ENCODE peak calls at places on chromosomes 13 and 19, in five cellular contexts. F, C, H, Y and Z are unnamed samples.

GRCh38 chr19:55069137-55069858 is 6.3 kb upstream of the RDH13 start:
- DNase-seq in F (no peak), C (peak; percentile 84), H (peak; percentile 56), Y (no peak), Z (peak; percentile 81)

GRCh38 chr19:35468637-35469036 is 20.6 kb downstream of the FFAR2 start:
- DNase-seq in F (peak; percentile 54), C (peak; percentile 82), H (no peak), Y (peak; percentile 82), Z (peak; percentile 77)

GRCh38 chr13:48643159-48643558 is 10.6 kb upstream of the CYSLTR2 start:
- DNase-seq in F (no peak), C (no peak), H (no peak), Y (no peak), Z (no peak)

GRCh38 chr19:50300814-50301606 is 28.2 kb downstream of the KCNC3 start:
- DNase-seq in F (peak; percentile 48), C (peak; percentile 81), H (no peak), Y (no peak), Z (no peak)

GRCh38 chr19:3062165-3063105 is at the start of gene TLE5:
- DNase-seq in F (peak; percentile 43), C (no peak), H (peak; percentile 89), Y (no peak), Z (peak; percentile 61)

GRCh38 chr19:1752757-1753728 is at the start of gene ONECUT3:
- DNase-seq in F (no peak), C (no peak), H (peak; percentile 74), Y (no peak), Z (no peak)

GRCh38 chr19:50368649-50369570 is 3.5 kb upstream of the NAPSA start:
- DNase-seq in F (peak; percentile 62), C (peak; percentile 99), H (peak; percentile 88), Y (peak; percentile 78), Z (peak; percentile 93)

GRCh38 chr19:27745978-27746542 is 1466.9 kb downstream of the UQCRFS1 start:
- DNase-seq in F (no peak), C (no peak), H (no peak), Y (no peak), Z (no peak)

GRCh38 chr19:56403261-56403660 is 871 bp upstream of the ZNF583 start:
- DNase-seq in F (no peak), C (no peak), H (no peak), Y (no peak), Z (no peak)

GRCh38 chr13:91792054-91792453 is 393.6 kb downstream of the GPC5 start:
- DNase-seq in F (no peak), C (no peak), H (no peak), Y (no peak), Z (no peak)

GRCh38 chr13:112545866-112546265 is 42.1 kb downstream of the TUBGCP3 start:
- DNase-seq in F (no peak), C (no peak), H (no peak), Y (no peak), Z (no peak)

GRCh38 chr13:37775871-37776270 is 93.7 kb downstream of the TRPC4 start:
- DNase-seq in F (no peak), C (no peak), H (no peak), Y (no peak), Z (no peak)

GRCh38 chr13:100349594-100349993 is 239.0 kb downstream of the GGACT start:
- DNase-seq in F (no peak), C (no peak), H (no peak), Y (no peak), Z (no peak)

GRCh38 chr13:31824705-31825512 is 85.6 kb downstream of the RXFP2 start:
- DNase-seq in F (no peak), C (no peak), H (no peak), Y (peak; percentile 13), Z (no peak)

GRCh38 chr19:3547301-3547731 is 8.3 kb downstream of the TEKTIP1 start:
- DNase-seq in F (no peak), C (no peak), H (no peak), Y (no peak), Z (no peak)

GRCh38 chr19:33420821-33421220 is 47.3 kb downstream of the CEBPG start:
- DNase-seq in F (no peak), C (no peak), H (no peak), Y (no peak), Z (no peak)

GRCh38 chr13:112454648-112455334 is 78.6 kb downstream of the SPACA7 start:
- DNase-seq in F (no peak), C (no peak), H (no peak), Y (no peak), Z (no peak)

GRCh38 chr19:50189326-50189725 is 14.1 kb upstream of the MYH14 start:
- DNase-seq in F (no peak), C (no peak), H (no peak), Y (no peak), Z (no peak)

GRCh38 chr13:74687452-74688180 is 553.4 kb upstream of the KLF12 start:
- DNase-seq in F (no peak), C (no peak), H (no peak), Y (no peak), Z (peak; percentile 3)

GRCh38 chr19:49442354-49442753 is 1.0 kb upstream of the SLC17A7 start:
- DNase-seq in F (no peak), C (peak; percentile 67), H (no peak), Y (no peak), Z (peak; percentile 86)

GRCh38 chr13:70723732-70724131 is 615.5 kb upstream of the KLHL1 start:
- DNase-seq in F (peak; percentile 5), C (no peak), H (no peak), Y (no peak), Z (no peak)

GRCh38 chr19:53521373-53522202 is 16.4 kb upstream of the ZNF331 start:
- DNase-seq in F (no peak), C (no peak), H (no peak), Y (no peak), Z (peak; percentile 38)

GRCh38 chr19:12000152-12000981 is 35.1 kb downstream of the ZNF433 start:
- DNase-seq in F (no peak), C (no peak), H (no peak), Y (peak; percentile 85), Z (no peak)

GRCh38 chr19:2811735-2812413 is 7.8 kb upstream of the ZNF554 start:
- DNase-seq in F (no peak), C (no peak), H (no peak), Y (no peak), Z (no peak)

GRCh38 chr13:101648766-101649489 is 196.5 kb downstream of the ITGBL1 start:
- DNase-seq in F (no peak), C (no peak), H (no peak), Y (no peak), Z (no peak)

GRCh38 chr19:42284641-42285341 is 15.7 kb downstream of the CIC start:
- DNase-seq in F (no peak), C (no peak), H (no peak), Y (no peak), Z (peak; percentile 39)

GRCh38 chr19:1064661-1065605 is 2.0 kb upstream of the ARHGAP45 start:
- DNase-seq in F (no peak), C (peak; percentile 44), H (no peak), Y (no peak), Z (peak; percentile 90)

GRCh38 chr13:28564030-28564429 is 69.1 kb upstream of the FLT1 start:
- DNase-seq in F (no peak), C (no peak), H (no peak), Y (no peak), Z (no peak)

GRCh38 chr19:56071151-56071550 is 49.9 kb downstream of the ZNF787 start:
- DNase-seq in F (peak; percentile 39), C (no peak), H (peak; percentile 39), Y (no peak), Z (peak; percentile 63)

DNA sequence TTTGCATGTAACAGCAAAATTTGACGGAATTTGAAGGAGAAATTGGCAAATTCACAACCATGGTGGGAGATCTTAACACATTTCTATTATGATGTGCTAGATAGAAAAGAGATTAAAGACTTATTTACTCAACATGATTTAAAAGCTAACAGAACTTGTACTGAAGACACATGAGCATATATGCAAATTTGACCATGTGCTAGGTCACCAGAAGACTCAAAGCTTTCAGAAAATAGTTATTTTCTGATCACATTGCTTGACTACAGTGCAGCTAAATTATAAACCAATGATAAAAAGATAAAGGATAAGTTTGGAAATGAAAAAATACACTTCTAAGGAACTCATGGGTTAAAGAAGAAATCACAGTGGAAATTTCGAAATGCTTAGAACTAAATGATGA is 9.1 kb downstream of the GPR183 start:
- DNase-seq in F (no peak), C (no peak), H (no peak), Y (no peak), Z (no peak)
- H3K27ac ChIP-seq in F (no peak overlapping the region), C (no peak overlapping the region), H (no peak overlapping the region), Y (peak overlapping the region; percentile 62), Z (no peak overlapping the region)

GRCh38 chr13:114151031-114151430 is 18.6 kb upstream of the RASA3 start:
- DNase-seq in F (no peak), C (no peak), H (no peak), Y (no peak), Z (no peak)

GRCh38 chr13:114152831-114153371 is 20.5 kb upstream of the RASA3 start:
- DNase-seq in F (no peak), C (no peak), H (no peak), Y (no peak), Z (no peak)

GRCh38 chr13:114149774-114150740 is 17.6 kb upstream of the RASA3 start:
- DNase-seq in F (no peak), C (no peak), H (no peak), Y (no peak), Z (no peak)

GRCh38 chr13:114152285-114152645 is 19.8 kb upstream of the RASA3 start:
- DNase-seq in F (no peak), C (no peak), H (no peak), Y (no peak), Z (no peak)

GRCh38 chr13:114151565-114152284 is 19.3 kb upstream of the RASA3 start:
- DNase-seq in F (no peak), C (no peak), H (no peak), Y (no peak), Z (no peak)
- TF ChIP-seq JUNB in F (no peak), C (no peak), H (no peak), Y (no peak), Z (no peak)

DNA sequence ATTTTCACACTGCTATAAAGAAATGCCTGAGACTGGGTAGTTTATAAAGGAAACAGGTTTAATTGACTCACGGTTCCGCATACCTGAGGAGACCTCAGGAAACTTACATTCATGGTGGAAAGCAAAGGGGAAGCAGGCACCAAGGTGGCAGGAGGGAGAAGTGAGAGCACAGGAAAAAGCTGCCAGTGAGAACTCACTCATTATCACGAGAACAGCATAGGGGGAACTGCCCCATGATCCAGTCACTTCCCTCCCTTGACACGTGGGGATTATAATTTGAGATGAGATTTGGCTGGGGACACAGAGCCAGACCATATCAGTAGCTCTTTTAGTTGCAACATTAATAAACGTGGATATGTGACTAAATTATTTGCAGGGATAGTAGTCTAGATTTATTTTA is 4.3 kb upstream of the KCTD4 start:
- DNase-seq in F (no peak), C (no peak), H (no peak), Y (no peak), Z (no peak)
- H3K27ac ChIP-seq in F (no peak overlapping the region), C (no peak overlapping the region), H (no peak overlapping the region), Y (no peak overlapping the region), Z (no peak overlapping the region)

GRCh38 chr19:18501832-18502231 is 20.0 kb downstream of the ELL start:
- DNase-seq in F (no peak), C (no peak), H (no peak), Y (no peak), Z (no peak)

GRCh38 chr19:18503337-18503970 is 18.4 kb downstream of the ELL start:
- DNase-seq in F (no peak), C (no peak), H (no peak), Y (no peak), Z (no peak)

GRCh38 chr19:18501351-18501750 is 20.5 kb downstream of the ELL start:
- DNase-seq in F (no peak), C (no peak), H (no peak), Y (no peak), Z (no peak)

GRCh38 chr19:18502633-18503294 is 19.1 kb downstream of the ELL start:
- DNase-seq in F (no peak), C (no peak), H (no peak), Y (no peak), Z (no peak)

GRCh38 chr19:18502236-18502632 is 19.6 kb downstream of the ELL start:
- DNase-seq in F (no peak), C (no peak), H (no peak), Y (no peak), Z (no peak)
- TF ChIP-seq JUNB in F (no peak), C (no peak), H (no peak), Y (no peak), Z (no peak)